ENCODE peak calls at places on chromosomes 3 and 15, in four cellular contexts. One of them, this sample, is unnamed.
A peak's percentile ranks its signal among the peaks of the same experiment; 100 is the strongest.

GRCh38 chr3:81968628-81969027 is 207.2 kb upstream of the GBE1 start:
- DNase-seq in CD8-positive, alpha-beta T cell: no peak
- DNase-seq in anterior cingulate cortex: no peak
- DNase-seq in T-helper 17 cell: no peak
- DNase-seq in this sample: no peak

GRCh38 chr3:170703121-170703588 is 117.3 kb upstream of the SLC7A14 start:
- DNase-seq in T-helper 17 cell: no peak
- DNase-seq in CD8-positive, alpha-beta T cell: no peak
- DNase-seq in anterior cingulate cortex: no peak
- DNase-seq in this sample: no peak

GRCh38 chr3:197758512-197758911 is 8.8 kb downstream of the FYTTD1 start:
- DNase-seq in anterior cingulate cortex: no peak
- DNase-seq in T-helper 17 cell: no peak
- DNase-seq in CD8-positive, alpha-beta T cell: no peak
- DNase-seq in this sample: no peak

GRCh38 chr15:79635149-79635771 is 203.1 kb downstream of the MINAR1 start:
- DNase-seq in T-helper 17 cell: no peak
- DNase-seq in CD8-positive, alpha-beta T cell: no peak
- DNase-seq in anterior cingulate cortex: no peak
- DNase-seq in this sample: no peak

GRCh38 chr3:191051037-191051436 is 148.0 kb upstream of the OSTN start:
- DNase-seq in anterior cingulate cortex: no peak
- DNase-seq in CD8-positive, alpha-beta T cell: no peak
- DNase-seq in T-helper 17 cell: no peak
- DNase-seq in this sample: no peak

GRCh38 chr3:167739190-167739589 is 3.7 kb downstream of the SERPINI1 start:
- DNase-seq in CD8-positive, alpha-beta T cell: no peak
- DNase-seq in T-helper 17 cell: no peak
- DNase-seq in anterior cingulate cortex: no peak
- DNase-seq in this sample: no peak

GRCh38 chr3:50604628-50605588 is 6.7 kb downstream of the CISH start:
- DNase-seq in CD8-positive, alpha-beta T cell: no peak
- DNase-seq in anterior cingulate cortex: no peak
- DNase-seq in T-helper 17 cell: no peak
- DNase-seq in this sample: peak; percentile 81

GRCh38 chr3:193134895-193135294 is 106.1 kb upstream of the PLAAT1 start:
- DNase-seq in CD8-positive, alpha-beta T cell: no peak
- DNase-seq in T-helper 17 cell: no peak
- DNase-seq in anterior cingulate cortex: no peak
- DNase-seq in this sample: no peak

GRCh38 chr3:37308247-37308646 is 133.9 kb upstream of the LRRFIP2 start:
- DNase-seq in anterior cingulate cortex: no peak
- DNase-seq in CD8-positive, alpha-beta T cell: no peak
- DNase-seq in T-helper 17 cell: no peak
- DNase-seq in this sample: no peak

GRCh38 chr3:154795582-154795981 is 284.5 kb upstream of the MME start:
- DNase-seq in anterior cingulate cortex: no peak
- DNase-seq in CD8-positive, alpha-beta T cell: no peak
- DNase-seq in T-helper 17 cell: no peak
- DNase-seq in this sample: no peak

GRCh38 chr3:46998121-46998851 is 18.8 kb downstream of the NBEAL2 start:
- DNase-seq in T-helper 17 cell: peak; percentile 60
- DNase-seq in anterior cingulate cortex: no peak
- DNase-seq in CD8-positive, alpha-beta T cell: peak; percentile 87
- DNase-seq in this sample: peak; percentile 95

GRCh38 chr15:39302936-39303335 is 277.9 kb upstream of the THBS1 start:
- DNase-seq in anterior cingulate cortex: no peak
- DNase-seq in T-helper 17 cell: no peak
- DNase-seq in CD8-positive, alpha-beta T cell: no peak
- DNase-seq in this sample: no peak

GRCh38 chr15:81752974-81753373 is 292.8 kb downstream of the MEX3B start:
- DNase-seq in anterior cingulate cortex: no peak
- DNase-seq in T-helper 17 cell: no peak
- DNase-seq in CD8-positive, alpha-beta T cell: no peak
- DNase-seq in this sample: no peak

GRCh38 chr15:63210151-63211051 is 21.0 kb downstream of the RAB8B start:
- DNase-seq in CD8-positive, alpha-beta T cell: no peak
- DNase-seq in anterior cingulate cortex: no peak
- DNase-seq in T-helper 17 cell: no peak
- DNase-seq in this sample: no peak

GRCh38 chr3:101943028-101943427 is 93.7 kb downstream of the NFKBIZ start:
- DNase-seq in T-helper 17 cell: no peak
- DNase-seq in CD8-positive, alpha-beta T cell: no peak
- DNase-seq in anterior cingulate cortex: no peak
- DNase-seq in this sample: no peak

GRCh38 chr3:35383719-35384555 is 255.4 kb upstream of the ARPP21 start:
- DNase-seq in CD8-positive, alpha-beta T cell: no peak
- DNase-seq in anterior cingulate cortex: peak; percentile 13
- DNase-seq in T-helper 17 cell: no peak
- DNase-seq in this sample: no peak

GRCh38 chr3:121482651-121483050 is 63.1 kb downstream of the POLQ start:
- DNase-seq in T-helper 17 cell: no peak
- DNase-seq in anterior cingulate cortex: no peak
- DNase-seq in CD8-positive, alpha-beta T cell: no peak
- DNase-seq in this sample: no peak